ENCODE peak calls at places on chromosomes 1 and 21, in five cellular contexts. M, T, R, Z and H are unnamed samples.

GRCh38 chr1:160625725-160626498 is 20.9 kb downstream of the SLAMF1 start:
- DNase-seq in M (no peak), T (no peak), R (no peak), Z (peak), H (no peak)

GRCh38 chr1:222582099-222582774 is 7.5 kb downstream of the TAF1A start:
- DNase-seq in M (no peak), T (no peak), R (no peak), Z (no peak), H (no peak)

GRCh38 chr1:5950201-5950895 is 41.9 kb downstream of the NPHP4 start:
- DNase-seq in M (no peak), T (no peak), R (no peak), Z (no peak), H (no peak)

GRCh38 chr1:39044762-39045161 is 18.6 kb downstream of the NDUFS5 start:
- DNase-seq in M (no peak), T (no peak), R (no peak), Z (no peak), H (no peak)

GRCh38 chr1:203340112-203340804 is 10.7 kb downstream of the FMOD start:
- DNase-seq in M (peak), T (peak), R (peak), Z (peak), H (no peak)

GRCh38 chr1:48109390-48110009 is 112.3 kb upstream of the TRABD2B start:
- DNase-seq in M (peak), T (peak), R (no peak), Z (no peak), H (no peak)

GRCh38 chr1:56032276-56032675 is 547.1 kb downstream of the PLPP3 start:
- DNase-seq in M (no peak), T (no peak), R (no peak), Z (no peak), H (no peak)

GRCh38 chr1:223750730-223751572 is 38.6 kb downstream of the CAPN2 start:
- DNase-seq in M (no peak), T (no peak), R (no peak), Z (no peak), H (no peak)

GRCh38 chr1:209109001-209109785 is 474.3 kb upstream of the CAMK1G start:
- DNase-seq in M (no peak), T (no peak), R (no peak), Z (no peak), H (no peak)

GRCh38 chr21:41706678-41707077 is 60.2 kb downstream of the RIPK4 start:
- DNase-seq in M (no peak), T (no peak), R (no peak), Z (no peak), H (no peak)

GRCh38 chr1:84339503-84339902 is 38.0 kb downstream of the SAMD13 start:
- DNase-seq in M (no peak), T (no peak), R (no peak), Z (no peak), H (no peak)

GRCh38 chr1:216190438-216190837 is 232.8 kb downstream of the USH2A start:
- DNase-seq in M (no peak), T (peak), R (no peak), Z (no peak), H (no peak)

GRCh38 chr1:165443539-165444289 is 1.2 kb downstream of the RXRG start:
- DNase-seq in M (no peak), T (no peak), R (peak), Z (no peak), H (no peak)

GRCh38 chr1:19720973-19721372 is 56.3 kb downstream of the HTR6 start:
- DNase-seq in M (no peak), T (no peak), R (no peak), Z (no peak), H (no peak)

GRCh38 chr1:57061369-57061768 is 95.6 kb upstream of the C8B start:
- DNase-seq in M (no peak), T (no peak), R (no peak), Z (no peak), H (no peak)

GRCh38 chr1:204723131-204723787 is 37.7 kb upstream of the LRRN2 start:
- DNase-seq in M (no peak), T (no peak), R (no peak), Z (no peak), H (no peak)

GRCh38 chr1:180926164-180926981 is 13.7 kb downstream of the KIAA1614 start:
- DNase-seq in M (no peak), T (peak), R (peak), Z (no peak), H (no peak)

GRCh38 chr1:198118136-198118535 is 38.7 kb upstream of the NEK7 start:
- DNase-seq in M (peak), T (no peak), R (peak), Z (no peak), H (no peak)

GRCh38 chr1:234315091-234315541 is 58.1 kb upstream of the COA6 start:
- DNase-seq in M (no peak), T (no peak), R (no peak), Z (no peak), H (no peak)

GRCh38 chr1:158537609-158538008 is 16.6 kb downstream of the OR6Y1 start:
- DNase-seq in M (no peak), T (no peak), R (no peak), Z (no peak), H (no peak)

GRCh38 chr1:88983791-88984552 is 8.5 kb downstream of the KYAT3 start:
- DNase-seq in M (no peak), T (peak), R (no peak), Z (peak), H (no peak)

GRCh38 chr1:176931526-176931925 is 233.0 kb downstream of the ASTN1 start:
- DNase-seq in M (no peak), T (no peak), R (no peak), Z (no peak), H (no peak)

GRCh38 chr1:210328746-210329488 is at the start of gene HHAT:
- DNase-seq in M (peak), T (peak), R (peak), Z (peak), H (no peak)

GRCh38 chr1:231970684-231971083 is 344.1 kb downstream of the DISC1 start:
- DNase-seq in M (no peak), T (no peak), R (no peak), Z (no peak), H (no peak)

GRCh38 chr1:79657916-79658662 is 651.6 kb upstream of the ADGRL4 start:
- DNase-seq in M (no peak), T (no peak), R (no peak), Z (no peak), H (no peak)

GRCh38 chr1:185969524-185969991 is 235.4 kb downstream of the HMCN1 start:
- DNase-seq in M (no peak), T (no peak), R (no peak), Z (no peak), H (no peak)

GRCh38 chr1:19656134-19656779 is 8.4 kb upstream of the HTR6 start:
- DNase-seq in M (no peak), T (no peak), R (no peak), Z (no peak), H (no peak)

GRCh38 chr1:185368313-185368712 is 51.3 kb upstream of the IVNS1ABP start:
- DNase-seq in M (no peak), T (no peak), R (no peak), Z (no peak), H (no peak)

GRCh38 chr1:36829951-36830350 is 204.4 kb downstream of the GRIK3 start:
- DNase-seq in M (no peak), T (no peak), R (no peak), Z (no peak), H (no peak)

GRCh38 chr1:6185151-6185550 is 5.0 kb upstream of the CHD5 start:
- DNase-seq in M (peak), T (no peak), R (no peak), Z (no peak), H (no peak)

GRCh38 chr1:31517301-31517700 is 59.0 kb upstream of the TINAGL1 start:
- DNase-seq in M (no peak), T (no peak), R (no peak), Z (no peak), H (no peak)

GRCh38 chr1:57986432-57986831 is 560.1 kb downstream of the OMA1 start:
- DNase-seq in M (no peak), T (no peak), R (no peak), Z (no peak), H (no peak)

GRCh38 chr1:74767490-74767889 is 34.5 kb downstream of the TYW3 start:
- DNase-seq in M (no peak), T (no peak), R (no peak), Z (no peak), H (no peak)

GRCh38 chr1:107220036-107220435 is 79.2 kb downstream of the NTNG1 start:
- DNase-seq in M (no peak), T (no peak), R (no peak), Z (no peak), H (no peak)

DNA sequence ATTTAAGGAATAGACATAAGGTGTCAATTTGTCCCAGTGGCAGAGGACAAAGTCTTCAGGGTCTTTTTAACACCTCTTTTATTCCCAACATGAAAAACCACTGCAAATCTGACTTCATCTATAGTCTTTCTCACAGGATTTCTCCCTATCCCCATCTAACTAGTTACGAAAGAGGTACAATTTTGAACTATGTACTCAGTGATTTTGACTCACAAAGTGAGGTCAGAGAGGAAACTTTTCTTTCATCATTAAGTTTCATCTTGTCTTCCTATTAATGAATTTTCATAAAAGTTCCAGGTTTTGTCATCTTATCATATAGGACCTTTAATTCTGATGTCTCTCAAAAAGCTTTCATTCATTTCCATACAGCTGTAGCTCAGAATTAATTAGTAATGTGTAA is 63.3 kb downstream of the ASH1L start:
- DNase-seq in M (no peak), T (no peak), R (no peak), Z (no peak), H (no peak)
- H3K27ac ChIP-seq in M (no peak), T (peak), R (no peak), Z (no peak), H (no peak)

DNA sequence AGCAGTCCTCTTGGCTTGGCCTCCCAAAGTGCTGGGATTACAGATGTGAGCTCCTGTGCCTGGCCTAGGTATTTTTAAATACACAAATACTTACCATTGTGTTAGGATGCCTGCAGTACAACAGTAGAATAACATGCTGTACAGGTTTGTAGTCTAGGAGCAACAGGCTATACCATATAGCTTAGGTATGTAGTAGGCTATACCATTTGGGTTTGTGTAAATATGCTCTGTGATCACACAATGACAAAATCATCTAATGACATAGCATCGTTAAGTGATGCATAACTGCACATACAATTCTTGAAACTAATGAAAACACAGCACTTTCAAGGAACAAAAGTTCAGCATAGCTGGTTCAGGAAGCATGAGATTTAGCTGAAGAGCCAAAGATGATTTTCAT is 12.7 kb downstream of the POU2F1 start:
- DNase-seq in M (no peak), T (no peak), R (no peak), Z (no peak), H (no peak)
- H3K4me3 ChIP-seq in M (no peak), T (no peak), R (no peak), Z (no peak), H (no peak)

DNA sequence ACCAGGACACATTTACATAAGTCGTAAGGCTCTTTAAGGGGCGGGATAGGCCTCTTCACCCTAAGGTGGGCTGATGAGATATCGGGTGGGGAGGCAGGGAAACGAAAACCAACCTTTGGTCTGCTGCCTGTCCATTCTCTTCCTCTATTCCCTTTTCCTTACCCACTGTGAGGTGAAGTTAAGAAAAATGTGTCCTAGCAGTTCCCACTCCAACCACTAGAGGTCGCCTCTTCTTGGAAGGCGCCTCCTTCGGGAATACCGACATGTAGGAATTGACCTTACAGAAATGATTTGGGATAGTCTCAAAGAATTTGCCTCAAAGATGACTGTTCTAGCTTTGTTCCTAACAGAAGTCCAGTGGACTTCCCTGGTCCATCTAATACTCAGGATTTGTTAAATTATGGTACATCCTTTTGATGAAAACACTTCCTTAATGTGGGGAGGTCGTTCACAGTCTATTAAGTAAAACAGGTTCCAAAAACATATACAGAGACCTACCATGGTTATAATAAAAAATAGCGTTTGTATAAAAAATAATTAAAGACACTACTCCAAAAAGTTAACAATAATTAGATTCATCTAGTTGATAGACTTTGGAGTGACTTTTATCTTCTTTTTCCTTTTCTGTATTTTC is 14.1 kb downstream of the AZIN2 start:
- DNase-seq in M (peak), T (peak), R (no peak), Z (no peak), H (no peak)
- H3K27ac ChIP-seq in M (no peak), T (no peak), R (no peak), Z (no peak), H (no peak)

GRCh38 chr1:151993734-151994496 is at the start of gene S100A10:
- DNase-seq in M (no peak), T (peak), R (peak), Z (peak), H (peak)

GRCh38 chr1:151995774-151996173 is 2.1 kb upstream of the S100A10 start:
- DNase-seq in M (no peak), T (no peak), R (no peak), Z (no peak), H (no peak)

GRCh38 chr1:151997284-151997570 is 3.6 kb upstream of the S100A10 start:
- DNase-seq in M (no peak), T (no peak), R (no peak), Z (no peak), H (no peak)

GRCh38 chr1:151993084-151993733 is 450 bp downstream of the S100A10 start:
- DNase-seq in M (no peak), T (no peak), R (peak), Z (peak), H (no peak)

DNA sequence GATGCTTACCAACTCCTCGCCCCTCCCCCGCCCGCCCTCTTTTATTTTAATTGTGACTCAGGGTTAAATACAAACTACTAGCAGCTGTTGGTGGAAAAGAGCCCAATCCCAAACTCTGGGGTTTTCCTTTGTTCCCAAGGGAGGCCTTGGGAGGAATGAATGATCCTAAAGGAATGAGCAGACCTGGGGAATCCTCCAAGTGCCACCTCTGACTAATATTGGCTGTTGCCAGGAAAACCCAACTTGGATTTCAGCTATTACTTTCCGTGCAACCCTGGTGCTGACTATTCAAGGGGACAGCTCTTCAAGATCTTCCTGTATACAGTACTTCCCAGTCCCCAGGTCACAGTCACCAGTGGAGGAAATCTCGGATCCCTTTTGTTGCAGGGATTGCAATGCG is 1.3 kb upstream of the S100A10 start:
- DNase-seq in M (peak), T (no peak), R (no peak), Z (no peak), H (no peak)
- H3K4me3 ChIP-seq in M (no peak), T (no peak), R (no peak), Z (no peak), H (no peak)

DNA sequence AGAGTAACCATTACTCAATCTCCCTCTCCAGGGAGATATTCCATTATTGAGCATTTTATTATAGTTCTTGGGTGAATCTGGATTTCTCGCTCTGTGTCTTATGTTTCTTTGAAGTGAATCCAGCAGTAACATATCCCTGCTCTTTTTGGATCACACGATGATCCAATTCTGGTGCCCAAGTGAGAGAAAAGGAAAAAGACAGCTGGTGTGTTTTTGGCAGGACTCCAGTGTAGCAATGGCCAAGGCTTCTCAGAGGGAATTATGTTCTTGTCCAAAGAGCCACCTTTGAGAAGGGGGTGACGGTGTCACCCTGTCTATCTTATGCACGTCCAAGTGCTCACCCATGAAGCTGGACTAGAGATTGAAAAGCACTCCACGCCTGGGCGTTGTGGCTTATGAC is 140.3 kb upstream of the ERRFI1 start:
- DNase-seq in M (no peak), T (no peak), R (no peak), Z (no peak), H (no peak)
- H3K27ac ChIP-seq in M (no peak), T (no peak), R (no peak), Z (no peak), H (peak)